ENCODE peak calls at places on chromosomes 2 and 18, in five cellular contexts. S is GM12891, X is GM12892, P is endothelial cell of umbilical vein, I is GM12878. N is an unnamed sample.

GRCh38 chr2:155099784-155100183 is 401.3 kb downstream of the KCNJ3 start:
- DNase-seq in P (peak; percentile 14), X (no peak), I (no peak), S (no peak), N (no peak)

GRCh38 chr2:101815154-101815553 is 117.6 kb downstream of the MAP4K4 start:
- DNase-seq in X (no peak), I (no peak), P (no peak), S (no peak), N (no peak)

GRCh38 chr2:9288233-9288632 is 81.6 kb downstream of the ASAP2 start:
- DNase-seq in X (no peak), S (no peak), P (peak; percentile 55), I (no peak), N (no peak)

GRCh38 chr18:13252696-13253410 is 34.3 kb downstream of the LDLRAD4 start:
- DNase-seq in P (no peak), I (no peak), X (no peak), S (no peak), N (no peak)

GRCh38 chr2:237025090-237025865 is 60.4 kb upstream of the COPS8 start:
- DNase-seq in P (peak; percentile 45), S (no peak), I (no peak), X (no peak), N (peak; percentile 73)

GRCh38 chr2:46470114-46470628 is 9.2 kb upstream of the TMEM247 start:
- DNase-seq in I (no peak), X (no peak), S (no peak), P (no peak), N (no peak)

GRCh38 chr2:212141499-212141898 is 397.1 kb downstream of the ERBB4 start:
- DNase-seq in X (no peak), I (no peak), P (no peak), S (no peak), N (no peak)

GRCh38 chr2:239114119-239114581 is 266.3 kb downstream of the TWIST2 start:
- DNase-seq in P (peak; percentile 34), I (no peak), S (no peak), X (no peak), N (no peak)

GRCh38 chr2:177282101-177282573 is 17.6 kb upstream of the NFE2L2 start:
- DNase-seq in I (no peak), P (no peak), X (no peak), S (no peak), N (no peak)

GRCh38 chr2:120988051-120988707 is 252.5 kb downstream of the GLI2 start:
- DNase-seq in P (no peak), S (no peak), I (no peak), X (no peak), N (no peak)

GRCh38 chr2:96535331-96535730 is 1.2 kb upstream of the ARID5A start:
- DNase-seq in I (no peak), X (no peak), S (no peak), P (no peak), N (no peak)

GRCh38 chr18:35535297-35535696 is 37.5 kb upstream of the INO80C start:
- DNase-seq in S (no peak), X (no peak), I (no peak), P (no peak), N (no peak)

GRCh38 chr2:9122367-9122766 is 84.2 kb upstream of the ASAP2 start:
- DNase-seq in S (no peak), I (no peak), X (no peak), P (no peak), N (no peak)

GRCh38 chr2:12456293-12457151 is 260.2 kb upstream of the TRIB2 start:
- DNase-seq in I (peak; percentile 3), S (peak; percentile 50), P (peak; percentile 58), X (peak; percentile 40), N (peak; percentile 81)

GRCh38 chr2:12809526-12809925 is 92.8 kb downstream of the TRIB2 start:
- DNase-seq in I (no peak), S (no peak), X (no peak), P (peak; percentile 74), N (no peak)

GRCh38 chr2:189214484-189214883 is 34.9 kb upstream of the COL5A2 start:
- DNase-seq in S (no peak), I (no peak), X (no peak), P (no peak), N (no peak)

GRCh38 chr18:45063246-45064038 is 382.8 kb downstream of the SETBP1 start:
- DNase-seq in S (no peak), I (no peak), X (no peak), P (no peak), N (no peak)

GRCh38 chr2:128073278-128073677 is 17.7 kb upstream of the UGGT1 start:
- DNase-seq in P (no peak), I (no peak), X (no peak), S (no peak), N (no peak)

GRCh38 chr2:78977661-78978145 is 47.8 kb upstream of the REG3G start:
- DNase-seq in I (peak; percentile 79), S (peak; percentile 17), X (no peak), P (no peak), N (no peak)

GRCh38 chr18:10856146-10856545 is 293.2 kb downstream of the PIEZO2 start:
- DNase-seq in X (no peak), I (no peak), P (no peak), S (no peak), N (no peak)

GRCh38 chr2:12657560-12657959 is 59.2 kb upstream of the TRIB2 start:
- DNase-seq in S (no peak), X (no peak), I (no peak), P (no peak), N (no peak)

GRCh38 chr2:218748795-218749429 is 33.0 kb upstream of the CYP27A1 start:
- DNase-seq in P (no peak), S (no peak), I (no peak), X (no peak), N (no peak)

GRCh38 chr18:68925268-68925667 is 127.4 kb downstream of the CCDC102B start:
- DNase-seq in S (no peak), P (no peak), I (no peak), X (no peak), N (no peak)

GRCh38 chr18:565562-566061 is 14.6 kb upstream of the CETN1 start:
- DNase-seq in I (no peak), P (no peak), S (no peak), X (no peak), N (no peak)

GRCh38 chr18:49521251-49521650 is 34.2 kb upstream of the C18orf32 start:
- DNase-seq in P (no peak), S (no peak), X (no peak), I (no peak), N (no peak)

GRCh38 chr2:234579231-234579962 is 82.5 kb upstream of the ARL4C start:
- DNase-seq in S (no peak), X (no peak), P (no peak), I (no peak), N (no peak)

GRCh38 chr2:196613302-196613701 is 26.2 kb upstream of the CCDC150 start:
- DNase-seq in X (no peak), P (no peak), S (no peak), I (no peak), N (no peak)

GRCh38 chr2:58866040-58866439 is 624.9 kb upstream of the FANCL start:
- DNase-seq in S (no peak), P (no peak), X (no peak), I (peak; percentile 21), N (no peak)

GRCh38 chr2:25912851-25913695 is 34.8 kb upstream of the ASXL2 start:
- DNase-seq in S (no peak), I (no peak), P (no peak), X (no peak), N (no peak)

GRCh38 chr18:59272971-59273935 is at the start of gene RAX:
- DNase-seq in S (peak; percentile 20), I (no peak), X (no peak), P (peak; percentile 8), N (no peak)

GRCh38 chr2:131431336-131431735 is 44.6 kb upstream of the TUBA3D start:
- DNase-seq in P (no peak), X (no peak), S (no peak), I (no peak), N (no peak)

GRCh38 chr2:197165020-197165419 is 145.6 kb downstream of the ANKRD44 start:
- DNase-seq in X (no peak), P (no peak), I (no peak), S (no peak), N (no peak)

GRCh38 chr2:123732563-123732962 is 292.5 kb upstream of the CNTNAP5 start:
- DNase-seq in X (no peak), P (no peak), I (no peak), S (no peak), N (no peak)

GRCh38 chr2:44061876-44062275 is 66.1 kb upstream of the LRPPRC start:
- DNase-seq in P (no peak), X (no peak), I (no peak), S (no peak), N (no peak)

GRCh38 chr2:240630771-240631560 is 5.7 kb downstream of the GPR35 start:
- DNase-seq in S (no peak), X (peak; percentile 6), P (no peak), I (no peak), N (no peak)

GRCh38 chr2:30503007-30503691 is 56.1 kb downstream of the LCLAT1 start:
- DNase-seq in X (no peak), I (no peak), S (no peak), P (peak; percentile 12), N (no peak)
- TF ChIP-seq POLR2AphosphoS5 in X (no peak), I (no peak), S (no peak), P (no peak), N (no peak)

GRCh38 chr2:31704561-31705212 is 123.9 kb upstream of the SRD5A2 start:
- DNase-seq in I (no peak), S (no peak), P (no peak), X (no peak), N (no peak)
- TF ChIP-seq POLR2A in I (no peak), S (no peak), P (no peak), X (no peak), N (no peak)

DNA sequence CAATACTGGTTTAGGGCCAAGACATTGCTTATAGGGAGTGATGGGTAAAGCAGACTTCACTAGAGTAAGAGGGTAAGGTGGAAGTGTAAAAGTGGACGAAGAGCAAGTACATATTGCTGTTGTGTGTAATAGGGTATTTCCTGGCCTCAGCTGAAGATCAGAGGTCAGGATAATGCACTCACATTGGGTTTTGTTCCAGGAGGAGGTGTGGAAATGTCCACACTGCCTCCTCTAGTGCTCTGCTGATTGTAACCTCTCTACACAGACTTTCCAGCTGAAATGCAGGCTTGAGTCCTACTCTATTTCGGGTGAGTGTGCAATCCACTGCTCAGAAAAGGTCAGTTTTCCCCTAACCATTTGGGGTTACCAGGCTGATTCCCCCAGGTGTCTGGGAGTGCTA is 41.7 kb upstream of the PLA2R1 start:
- DNase-seq in X (no peak), I (no peak), P (no peak), S (no peak), N (no peak)
- TF ChIP-seq POLR2AphosphoS5 in X (no peak), I (no peak), P (no peak), S (no peak), N (no peak)

DNA sequence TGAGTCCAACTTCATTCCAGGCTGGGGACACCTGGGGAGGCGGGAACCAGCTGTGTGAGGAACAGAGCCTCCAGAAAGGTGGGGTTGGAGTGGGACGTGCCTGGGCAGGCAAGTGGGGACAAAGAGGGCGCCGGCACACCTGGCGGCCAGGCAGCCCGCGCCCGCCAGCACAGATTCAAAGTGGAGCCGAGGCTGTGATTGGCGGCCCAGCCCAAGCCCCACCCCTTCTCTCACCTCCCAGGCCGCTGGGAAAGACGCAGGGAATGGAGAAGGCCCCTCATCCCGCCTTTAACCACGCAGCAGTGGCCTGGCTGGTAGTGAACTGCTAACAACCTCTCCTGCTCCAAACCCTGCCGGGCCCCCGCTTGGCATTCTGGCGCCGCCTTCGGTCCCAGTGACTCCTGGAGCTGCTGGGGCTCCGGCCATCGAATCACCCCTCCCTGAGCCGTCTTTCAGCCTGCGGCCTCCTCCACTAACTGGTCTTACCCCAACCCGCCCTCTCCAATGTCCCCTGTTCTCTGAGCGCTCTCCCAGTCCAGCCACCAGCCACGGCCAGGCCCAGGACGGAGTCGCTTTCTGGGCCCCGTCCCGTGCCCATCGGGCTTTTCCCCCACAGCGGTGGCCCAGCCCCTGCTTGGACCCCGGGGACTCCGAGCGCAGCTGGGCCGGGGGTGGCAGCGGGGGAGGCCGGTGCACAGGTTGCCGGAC is 27.9 kb upstream of the PTMA start:
- DNase-seq in X (no peak), I (no peak), P (no peak), S (no peak), N (peak; percentile 70)
- TF ChIP-seq POLR2A in X (peak; percentile 22), I (peak; percentile 39), P (no peak), S (no peak), N (no peak)

N was measured in transverse colon.